ENCODE peak calls at places on chromosomes 5 and 9, in seven cellular contexts. C, D, L, I, J, O and P are unnamed samples.

GRCh38 chr9:129310666-129311350 is 132.7 kb upstream of the IER5L start:
- DNase-seq in O (no peak), J (no peak), D (no peak), I (peak), L (no peak), C (no peak), P (peak)

GRCh38 chr5:141848771-141849370 is 29.3 kb downstream of the PCDH1 start:
- DNase-seq in L (peak), O (peak), D (no peak), J (no peak), I (peak), C (no peak), P (peak)

GRCh38 chr9:131072107-131072870 is 24.0 kb upstream of the AIF1L start:
- DNase-seq in L (no peak), D (no peak), C (no peak), J (no peak), O (no peak), I (no peak), P (no peak)

GRCh38 chr9:78626971-78627370 is 330.0 kb downstream of the PSAT1 start:
- DNase-seq in D (no peak), L (no peak), J (no peak), C (no peak), I (no peak), O (no peak), P (no peak)

GRCh38 chr5:14153932-14154646 is 10.9 kb downstream of the TRIO start:
- DNase-seq in D (no peak), C (no peak), I (peak), L (no peak), J (no peak), O (peak), P (peak)

GRCh38 chr9:72983056-72983455 is 30.2 kb upstream of the ALDH1A1 start:
- DNase-seq in C (no peak), O (no peak), J (no peak), I (no peak), D (no peak), L (peak), P (no peak)

GRCh38 chr9:73565026-73565425 is 413.4 kb downstream of the ANXA1 start:
- DNase-seq in J (no peak), O (no peak), I (no peak), C (no peak), D (no peak), L (no peak), P (no peak)

GRCh38 chr5:35009059-35009458 is 38.7 kb downstream of the AGXT2 start:
- DNase-seq in L (no peak), J (no peak), I (peak), O (no peak), C (no peak), D (no peak), P (peak)

GRCh38 chr5:115306011-115306530 is 9.6 kb upstream of the CCDC112 start:
- DNase-seq in O (no peak), L (peak), C (no peak), I (no peak), J (no peak), D (no peak), P (no peak)

GRCh38 chr9:69149321-69149807 is 24.7 kb upstream of the TJP2 start:
- DNase-seq in D (no peak), O (no peak), C (peak), L (peak), J (no peak), I (peak), P (peak)

GRCh38 chr9:135348788-135349150 is 130.8 kb upstream of the PPP1R26 start:
- DNase-seq in O (no peak), C (no peak), L (no peak), J (no peak), D (no peak), I (no peak), P (no peak)

GRCh38 chr9:35163413-35163812 is 1.6 kb downstream of the UNC13B start:
- DNase-seq in D (no peak), C (no peak), J (no peak), I (no peak), L (no peak), O (no peak), P (no peak)

GRCh38 chr5:146042628-146043279 is 62.6 kb downstream of the PLAC8L1 start:
- DNase-seq in L (no peak), D (no peak), C (no peak), I (peak), O (no peak), J (no peak), P (peak)

GRCh38 chr9:114938687-114939575 is 8.5 kb upstream of the TNFSF8 start:
- DNase-seq in J (no peak), I (no peak), O (no peak), L (no peak), C (no peak), D (no peak), P (no peak)

GRCh38 chr9:137456864-137457405 is 2.2 kb downstream of the NSMF start:
- DNase-seq in J (no peak), C (no peak), I (no peak), O (no peak), L (no peak), D (no peak), P (no peak)

GRCh38 chr9:134566196-134566822 is 75.3 kb upstream of the COL5A1 start:
- DNase-seq in C (no peak), I (no peak), O (peak), D (no peak), J (no peak), L (no peak), P (no peak)

GRCh38 chr9:115158666-115159481 is 40.9 kb upstream of the TNC start:
- DNase-seq in C (no peak), L (no peak), O (no peak), J (no peak), D (no peak), I (peak), P (peak)

GRCh38 chr9:87650611-87651295 is 75.2 kb upstream of the CTSL start:
- DNase-seq in O (no peak), C (no peak), D (no peak), I (no peak), J (no peak), L (no peak), P (no peak)

GRCh38 chr9:82035332-82035731 is 46.8 kb downstream of the SPATA31D1 start:
- DNase-seq in J (no peak), D (no peak), C (no peak), I (peak), O (no peak), L (no peak), P (peak)

GRCh38 chr5:5533927-5534326 is 111.5 kb downstream of the ICE1 start:
- DNase-seq in O (no peak), J (no peak), L (peak), C (no peak), I (no peak), D (no peak), P (no peak)